ENCODE peak calls at places on chromosome 1, in five cellular contexts. U is GM20000; W is amygdala; Z is stimulated activated CD4-positive, alpha-beta T cell treated with anti-CD3 and anti-CD28 coated beads, Interleukin-1b, Interleukin-23, amount 100 ng/mL, for 24 hours; C is stimulated activated CD8-positive, alpha-beta memory T cell treated with anti-CD3 and anti-CD28 coated beads, Interleukin-2, amount 100 ng/mL, for 1 hour. R is an unnamed sample.

GRCh38 chr1:234970731-234971476 is 157.7 kb downstream of the TOMM20 start:
- DNase-seq in U (no peak), W (peak), Z (no peak), C (no peak), R (peak)

GRCh38 chr1:24970399-24970753 is 40.3 kb upstream of the RUNX3 start:
- DNase-seq in U (no peak), W (no peak), Z (no peak), C (no peak), R (no peak)

GRCh38 chr1:29793101-29793546 is 556.8 kb downstream of the PTPRU start:
- DNase-seq in U (peak), W (peak), Z (peak), C (no peak), R (peak)

GRCh38 chr1:210144736-210145135 is 87.9 kb upstream of the SERTAD4 start:
- DNase-seq in U (no peak), W (no peak), Z (no peak), C (no peak), R (no peak)

GRCh38 chr1:185314416-185314815 is 2.6 kb downstream of the IVNS1ABP start:
- DNase-seq in U (no peak), W (no peak), Z (no peak), C (no peak), R (peak)

GRCh38 chr1:230423936-230424335 is 2.2 kb downstream of the PGBD5 start:
- DNase-seq in U (no peak), W (no peak), Z (no peak), C (no peak), R (no peak)

GRCh38 chr1:233111731-233112130 is 161.3 kb downstream of the NTPCR start:
- DNase-seq in U (no peak), W (no peak), Z (no peak), C (no peak), R (no peak)

GRCh38 chr1:100912019-100912418 is 16.1 kb downstream of the SLC30A7 start:
- DNase-seq in U (no peak), W (no peak), Z (no peak), C (no peak), R (no peak)

GRCh38 chr1:226605573-226605950 is 57.0 kb downstream of the STUM start:
- DNase-seq in U (no peak), W (no peak), Z (no peak), C (no peak), R (no peak)

GRCh38 chr1:185696419-185697150 is 37.6 kb upstream of the HMCN1 start:
- DNase-seq in U (no peak), W (no peak), Z (no peak), C (no peak), R (no peak)

GRCh38 chr1:63665824-63666223 is 72.6 kb downstream of the PGM1 start:
- DNase-seq in U (no peak), W (no peak), Z (no peak), C (no peak), R (no peak)

GRCh38 chr1:83086346-83086745 is 912.6 kb downstream of the TTLL7 start:
- DNase-seq in U (no peak), W (no peak), Z (no peak), C (no peak), R (no peak)

GRCh38 chr1:18494304-18494703 is 13.6 kb downstream of the KLHDC7A start:
- DNase-seq in U (no peak), W (no peak), Z (no peak), C (no peak), R (no peak)

GRCh38 chr1:84103197-84103992 is 40.7 kb upstream of the PRKACB start:
- DNase-seq in U (peak), W (peak), Z (no peak), C (no peak), R (no peak)

GRCh38 chr1:26521669-26522030 is 7.9 kb upstream of the RPS6KA1 start:
- DNase-seq in U (no peak), W (no peak), Z (no peak), C (no peak), R (no peak)

GRCh38 chr1:63480057-63480456 is 43.0 kb downstream of the ITGB3BP start:
- DNase-seq in U (no peak), W (no peak), Z (no peak), C (no peak), R (no peak)

GRCh38 chr1:36083635-36084501 is at the start of gene TEKT2:
- DNase-seq in U (peak), W (peak), Z (no peak), C (no peak), R (no peak)

R was measured in mucosa of descending colon.